ENCODE peak calls at places on chromosomes 16 and 17, in eight cellular contexts. One of them, this sample, is unnamed.

GRCh38 chr17:5508855-5509254 is 22.5 kb downstream of the MIS12 start:
- DNase-seq in endothelial cell: no peak
- DNase-seq in IMR-90: peak; percentile 79
- DNase-seq in neural crest cell: peak; percentile 30
- DNase-seq in WTC11: peak; percentile 41
- DNase-seq in CD4-positive, alpha-beta T cell: no peak
- DNase-seq in left ventricle myocardium inferior: no peak
- DNase-seq in foreskin keratinocyte: no peak
- DNase-seq in this sample: no peak

GRCh38 chr16:2507052-2507678 is 6.6 kb upstream of the ATP6V0C start:
- DNase-seq in neural crest cell: no peak
- DNase-seq in left ventricle myocardium inferior: peak; percentile 53
- DNase-seq in CD4-positive, alpha-beta T cell: no peak
- DNase-seq in endothelial cell: no peak
- DNase-seq in WTC11: no peak
- DNase-seq in IMR-90: no peak
- DNase-seq in foreskin keratinocyte: no peak
- DNase-seq in this sample: no peak

GRCh38 chr17:57549468-57549867 is 195.6 kb downstream of the CCDC182 start:
- DNase-seq in WTC11: no peak
- DNase-seq in left ventricle myocardium inferior: no peak
- DNase-seq in foreskin keratinocyte: no peak
- DNase-seq in neural crest cell: no peak
- DNase-seq in IMR-90: no peak
- DNase-seq in CD4-positive, alpha-beta T cell: no peak
- DNase-seq in endothelial cell: no peak
- DNase-seq in this sample: no peak

GRCh38 chr17:74361613-74362391 is at the start of gene BTBD17:
- DNase-seq in foreskin keratinocyte: no peak
- DNase-seq in WTC11: peak; percentile 87
- DNase-seq in CD4-positive, alpha-beta T cell: no peak
- DNase-seq in neural crest cell: peak; percentile 81
- DNase-seq in left ventricle myocardium inferior: peak; percentile 55
- DNase-seq in IMR-90: no peak
- DNase-seq in endothelial cell: peak; percentile 81
- DNase-seq in this sample: peak; percentile 37

GRCh38 chr16:234468-235305 is at the start of gene FAM234A:
- DNase-seq in left ventricle myocardium inferior: peak; percentile 93
- DNase-seq in WTC11: peak; percentile 95
- DNase-seq in IMR-90: peak; percentile 81
- DNase-seq in foreskin keratinocyte: peak; percentile 79
- DNase-seq in neural crest cell: peak; percentile 90
- DNase-seq in CD4-positive, alpha-beta T cell: peak; percentile 88
- DNase-seq in endothelial cell: peak; percentile 96
- DNase-seq in this sample: peak; percentile 96

GRCh38 chr17:66450008-66450856 is 147.8 kb downstream of the PRKCA start:
- DNase-seq in IMR-90: no peak
- DNase-seq in CD4-positive, alpha-beta T cell: no peak
- DNase-seq in neural crest cell: no peak
- DNase-seq in WTC11: no peak
- DNase-seq in foreskin keratinocyte: no peak
- DNase-seq in left ventricle myocardium inferior: no peak
- DNase-seq in endothelial cell: no peak
- DNase-seq in this sample: no peak

GRCh38 chr17:79132271-79133064 is 57.8 kb downstream of the ENGASE start:
- DNase-seq in foreskin keratinocyte: no peak
- DNase-seq in left ventricle myocardium inferior: no peak
- DNase-seq in neural crest cell: no peak
- DNase-seq in CD4-positive, alpha-beta T cell: no peak
- DNase-seq in IMR-90: no peak
- DNase-seq in WTC11: no peak
- DNase-seq in endothelial cell: no peak
- DNase-seq in this sample: no peak

GRCh38 chr17:147796-148740 is 10.7 kb downstream of the SCGB1C2 start:
- DNase-seq in WTC11: no peak
- DNase-seq in CD4-positive, alpha-beta T cell: no peak
- DNase-seq in endothelial cell: peak; percentile 2
- DNase-seq in left ventricle myocardium inferior: peak; percentile 5
- DNase-seq in foreskin keratinocyte: no peak
- DNase-seq in IMR-90: no peak
- DNase-seq in neural crest cell: no peak
- DNase-seq in this sample: peak; percentile 11

GRCh38 chr17:48616719-48617514 is 1.8 kb upstream of the HOXB8 start:
- DNase-seq in foreskin keratinocyte: no peak
- DNase-seq in endothelial cell: no peak
- DNase-seq in IMR-90: no peak
- DNase-seq in WTC11: no peak
- DNase-seq in CD4-positive, alpha-beta T cell: no peak
- DNase-seq in left ventricle myocardium inferior: no peak
- DNase-seq in neural crest cell: no peak
- DNase-seq in this sample: no peak

GRCh38 chr16:46689492-46690280 is at the start of gene ORC6:
- DNase-seq in foreskin keratinocyte: peak; percentile 96
- DNase-seq in endothelial cell: peak; percentile 95
- DNase-seq in IMR-90: peak; percentile 95
- DNase-seq in neural crest cell: peak; percentile 96
- DNase-seq in CD4-positive, alpha-beta T cell: peak; percentile 93
- DNase-seq in WTC11: peak; percentile 95
- DNase-seq in left ventricle myocardium inferior: peak; percentile 98
- DNase-seq in this sample: peak; percentile 96

GRCh38 chr17:71966459-71967313 is 154.1 kb upstream of the SOX9 start:
- DNase-seq in IMR-90: no peak
- DNase-seq in CD4-positive, alpha-beta T cell: no peak
- DNase-seq in WTC11: no peak
- DNase-seq in neural crest cell: no peak
- DNase-seq in foreskin keratinocyte: no peak
- DNase-seq in left ventricle myocardium inferior: peak; percentile 27
- DNase-seq in endothelial cell: no peak
- DNase-seq in this sample: no peak

GRCh38 chr17:71966055-71966454 is 154.8 kb upstream of the SOX9 start:
- DNase-seq in left ventricle myocardium inferior: no peak
- DNase-seq in endothelial cell: no peak
- DNase-seq in CD4-positive, alpha-beta T cell: no peak
- DNase-seq in neural crest cell: no peak
- DNase-seq in IMR-90: no peak
- DNase-seq in foreskin keratinocyte: no peak
- DNase-seq in WTC11: no peak
- DNase-seq in this sample: no peak

GRCh38 chr17:71974051-71974450 is 146.8 kb upstream of the SOX9 start:
- DNase-seq in CD4-positive, alpha-beta T cell: no peak
- DNase-seq in endothelial cell: no peak
- DNase-seq in neural crest cell: no peak
- DNase-seq in foreskin keratinocyte: no peak
- DNase-seq in WTC11: no peak
- DNase-seq in IMR-90: no peak
- DNase-seq in left ventricle myocardium inferior: no peak
- DNase-seq in this sample: no peak

GRCh38 chr17:71969500-71969899 is 151.3 kb upstream of the SOX9 start:
- DNase-seq in WTC11: no peak
- DNase-seq in left ventricle myocardium inferior: no peak
- DNase-seq in neural crest cell: no peak
- DNase-seq in CD4-positive, alpha-beta T cell: no peak
- DNase-seq in foreskin keratinocyte: no peak
- DNase-seq in endothelial cell: no peak
- DNase-seq in IMR-90: no peak
- DNase-seq in this sample: no peak

GRCh38 chr17:71970312-71970711 is 150.5 kb upstream of the SOX9 start:
- DNase-seq in CD4-positive, alpha-beta T cell: no peak
- DNase-seq in WTC11: no peak
- DNase-seq in endothelial cell: no peak
- DNase-seq in foreskin keratinocyte: peak; percentile 97
- DNase-seq in left ventricle myocardium inferior: no peak
- DNase-seq in neural crest cell: no peak
- DNase-seq in IMR-90: peak; percentile 64
- DNase-seq in this sample: no peak
- TF ChIP-seq CTCF in CD4-positive, alpha-beta T cell: no peak
- TF ChIP-seq CTCF in WTC11: no peak
- TF ChIP-seq CTCF in endothelial cell: no peak
- TF ChIP-seq CTCF in foreskin keratinocyte: peak; percentile 60
- TF ChIP-seq CTCF in left ventricle myocardium inferior: no peak
- TF ChIP-seq CTCF in neural crest cell: no peak
- TF ChIP-seq CTCF in IMR-90: no peak
- TF ChIP-seq CTCF in this sample: no peak

GRCh38 chr16:13427943-13428342 is 492.0 kb upstream of the ERCC4 start:
- DNase-seq in WTC11: no peak
- DNase-seq in neural crest cell: no peak
- DNase-seq in foreskin keratinocyte: no peak
- DNase-seq in left ventricle myocardium inferior: no peak
- DNase-seq in CD4-positive, alpha-beta T cell: no peak
- DNase-seq in endothelial cell: no peak
- DNase-seq in IMR-90: no peak
- DNase-seq in this sample: no peak

GRCh38 chr16:13429411-13429810 is 490.5 kb upstream of the ERCC4 start:
- DNase-seq in left ventricle myocardium inferior: no peak
- DNase-seq in foreskin keratinocyte: no peak
- DNase-seq in WTC11: no peak
- DNase-seq in endothelial cell: no peak
- DNase-seq in CD4-positive, alpha-beta T cell: no peak
- DNase-seq in IMR-90: no peak
- DNase-seq in neural crest cell: no peak
- DNase-seq in this sample: no peak

GRCh38 chr16:13425840-13426239 is 494.1 kb upstream of the ERCC4 start:
- DNase-seq in endothelial cell: no peak
- DNase-seq in CD4-positive, alpha-beta T cell: no peak
- DNase-seq in foreskin keratinocyte: no peak
- DNase-seq in IMR-90: no peak
- DNase-seq in left ventricle myocardium inferior: no peak
- DNase-seq in neural crest cell: no peak
- DNase-seq in WTC11: no peak
- DNase-seq in this sample: no peak

GRCh38 chr16:13426736-13427135 is 493.2 kb upstream of the ERCC4 start:
- DNase-seq in endothelial cell: no peak
- DNase-seq in neural crest cell: no peak
- DNase-seq in foreskin keratinocyte: no peak
- DNase-seq in CD4-positive, alpha-beta T cell: no peak
- DNase-seq in WTC11: no peak
- DNase-seq in left ventricle myocardium inferior: no peak
- DNase-seq in IMR-90: no peak
- DNase-seq in this sample: no peak

GRCh38 chr16:13426279-13426678 is 493.7 kb upstream of the ERCC4 start:
- DNase-seq in neural crest cell: no peak
- DNase-seq in WTC11: peak; percentile 39
- DNase-seq in IMR-90: no peak
- DNase-seq in foreskin keratinocyte: no peak
- DNase-seq in endothelial cell: no peak
- DNase-seq in left ventricle myocardium inferior: no peak
- DNase-seq in CD4-positive, alpha-beta T cell: no peak
- DNase-seq in this sample: no peak
- TF ChIP-seq CTCF in neural crest cell: no peak
- TF ChIP-seq CTCF in WTC11: no peak
- TF ChIP-seq CTCF in IMR-90: no peak
- TF ChIP-seq CTCF in foreskin keratinocyte: peak; percentile 2
- TF ChIP-seq CTCF in endothelial cell: no peak
- TF ChIP-seq CTCF in left ventricle myocardium inferior: no peak
- TF ChIP-seq CTCF in CD4-positive, alpha-beta T cell: no peak
- TF ChIP-seq CTCF in this sample: no peak

GRCh38 chr17:4365628-4366311 is 705 bp downstream of the UBE2G1 start:
- DNase-seq in CD4-positive, alpha-beta T cell: peak; percentile 20
- DNase-seq in left ventricle myocardium inferior: peak; percentile 37
- DNase-seq in WTC11: peak; percentile 60
- DNase-seq in endothelial cell: peak; percentile 53
- DNase-seq in neural crest cell: peak; percentile 48
- DNase-seq in IMR-90: no peak
- DNase-seq in foreskin keratinocyte: no peak
- DNase-seq in this sample: no peak

GRCh38 chr17:4365103-4365627 is 1.3 kb downstream of the UBE2G1 start:
- DNase-seq in foreskin keratinocyte: peak; percentile 88
- DNase-seq in CD4-positive, alpha-beta T cell: peak; percentile 76
- DNase-seq in neural crest cell: peak; percentile 77
- DNase-seq in IMR-90: peak; percentile 88
- DNase-seq in left ventricle myocardium inferior: peak; percentile 91
- DNase-seq in endothelial cell: peak; percentile 78
- DNase-seq in WTC11: peak; percentile 86
- DNase-seq in this sample: peak; percentile 81

GRCh38 chr17:4368341-4368740 is 1.9 kb upstream of the UBE2G1 start:
- DNase-seq in neural crest cell: no peak
- DNase-seq in foreskin keratinocyte: no peak
- DNase-seq in CD4-positive, alpha-beta T cell: no peak
- DNase-seq in WTC11: no peak
- DNase-seq in left ventricle myocardium inferior: no peak
- DNase-seq in endothelial cell: no peak
- DNase-seq in IMR-90: no peak
- DNase-seq in this sample: no peak

GRCh38 chr17:4364622-4365041 is 1.8 kb downstream of the UBE2G1 start:
- DNase-seq in WTC11: no peak
- DNase-seq in left ventricle myocardium inferior: no peak
- DNase-seq in IMR-90: no peak
- DNase-seq in endothelial cell: no peak
- DNase-seq in foreskin keratinocyte: no peak
- DNase-seq in CD4-positive, alpha-beta T cell: no peak
- DNase-seq in neural crest cell: no peak
- DNase-seq in this sample: no peak

GRCh38 chr17:4366312-4367063 is at the start of gene UBE2G1:
- DNase-seq in WTC11: peak; percentile 100
- DNase-seq in IMR-90: peak; percentile 95
- DNase-seq in CD4-positive, alpha-beta T cell: peak; percentile 98
- DNase-seq in endothelial cell: peak; percentile 100
- DNase-seq in left ventricle myocardium inferior: peak; percentile 98
- DNase-seq in foreskin keratinocyte: peak; percentile 90
- DNase-seq in neural crest cell: peak; percentile 99
- DNase-seq in this sample: peak; percentile 98
- TF ChIP-seq CTCF in WTC11: no peak
- TF ChIP-seq CTCF in IMR-90: peak; percentile 12
- TF ChIP-seq CTCF in CD4-positive, alpha-beta T cell: no peak
- TF ChIP-seq CTCF in endothelial cell: no peak
- TF ChIP-seq CTCF in left ventricle myocardium inferior: peak; percentile 26
- TF ChIP-seq CTCF in foreskin keratinocyte: peak; percentile 67
- TF ChIP-seq CTCF in neural crest cell: peak; percentile 60
- TF ChIP-seq CTCF in this sample: no peak

DNA sequence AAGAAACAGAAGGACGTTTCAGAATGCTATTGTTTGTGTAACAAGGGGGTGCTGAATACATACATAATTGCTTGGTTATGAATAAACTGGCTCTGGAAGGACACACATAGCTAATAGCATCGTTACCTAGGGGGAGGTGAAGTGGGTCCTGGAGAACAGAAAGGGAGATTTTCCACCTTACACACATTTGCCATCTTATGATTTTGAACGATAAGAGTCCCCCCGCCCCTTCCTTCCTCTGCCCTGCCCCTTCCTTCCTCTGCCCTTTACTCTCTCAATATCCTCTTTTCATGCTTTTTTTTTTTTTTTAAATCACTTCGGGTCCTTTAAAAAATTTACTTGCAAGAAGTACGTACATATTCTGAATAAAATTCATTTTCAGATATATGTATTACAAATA is 902 bp upstream of the DHRS7B start:
- DNase-seq in foreskin keratinocyte: no peak
- DNase-seq in WTC11: no peak
- DNase-seq in endothelial cell: no peak
- DNase-seq in neural crest cell: no peak
- DNase-seq in IMR-90: no peak
- DNase-seq in left ventricle myocardium inferior: no peak
- DNase-seq in CD4-positive, alpha-beta T cell: peak; percentile 44
- DNase-seq in this sample: no peak
- TF ChIP-seq CTCF in foreskin keratinocyte: no peak
- TF ChIP-seq CTCF in WTC11: no peak
- TF ChIP-seq CTCF in endothelial cell: no peak
- TF ChIP-seq CTCF in neural crest cell: no peak
- TF ChIP-seq CTCF in IMR-90: no peak
- TF ChIP-seq CTCF in left ventricle myocardium inferior: no peak
- TF ChIP-seq CTCF in CD4-positive, alpha-beta T cell: no peak
- TF ChIP-seq CTCF in this sample: no peak